ENCODE peak calls at places on chromosomes 7 and 10, in four cellular contexts. R is IMR-90, F is H9, I is H1. V is an unnamed sample.

GRCh38 chr7:12320241-12320640 is 83.4 kb downstream of the VWDE start:
- DNase-seq in R (no peak), F (no peak), I (no peak), V (no peak)

GRCh38 chr10:62062752-62063512 is 161.4 kb downstream of the ARID5B start:
- DNase-seq in F (no peak), I (no peak), R (no peak), V (no peak)

GRCh38 chr7:55432937-55433784 is 68.0 kb downstream of the LANCL2 start:
- DNase-seq in F (no peak), R (peak; percentile 59), I (no peak), V (peak; percentile 81)

GRCh38 chr7:124907490-124907889 is 22.1 kb downstream of the POT1 start:
- DNase-seq in R (peak; percentile 37), F (no peak), I (no peak), V (no peak)

GRCh38 chr10:122557516-122557915 is 3.0 kb upstream of the DMBT1 start:
- DNase-seq in I (no peak), R (no peak), F (peak; percentile 57), V (peak; percentile 36)

GRCh38 chr7:108211382-108212201 is 81.4 kb upstream of the LAMB4 start:
- DNase-seq in R (peak; percentile 59), I (no peak), F (peak; percentile 49), V (peak; percentile 82)

GRCh38 chr7:134727711-134728110 is 51.7 kb upstream of the CALD1 start:
- DNase-seq in I (no peak), F (no peak), R (peak; percentile 53), V (no peak)

GRCh38 chr10:94111367-94111766 is 117.6 kb downstream of the PLCE1 start:
- DNase-seq in R (no peak), I (no peak), F (no peak), V (no peak)

GRCh38 chr7:138257459-138258193 is 181.4 kb downstream of the AKR1D1 start:
- DNase-seq in F (no peak), R (no peak), I (no peak), V (peak; percentile 82)

GRCh38 chr7:120554960-120555571 is 282.1 kb downstream of the KCND2 start:
- DNase-seq in I (no peak), R (peak; percentile 47), F (peak; percentile 39), V (peak; percentile 71)

GRCh38 chr10:86749835-86750234 is 6.6 kb upstream of the BMPR1A start:
- DNase-seq in I (no peak), F (no peak), R (no peak), V (no peak)

GRCh38 chr10:72081210-72081609 is 7.1 kb downstream of the SPOCK2 start:
- DNase-seq in I (no peak), R (no peak), F (peak; percentile 23), V (no peak)

GRCh38 chr10:6916601-6917000 is 336.5 kb upstream of the PRKCQ start:
- DNase-seq in R (no peak), I (no peak), F (no peak), V (no peak)

GRCh38 chr7:22779697-22780096 is 43.0 kb downstream of the TOMM7 start:
- DNase-seq in R (peak; percentile 22), F (no peak), I (no peak), V (no peak)

GRCh38 chr7:106183952-106184351 is 71.8 kb upstream of the SYPL1 start:
- DNase-seq in R (no peak), I (no peak), F (no peak), V (no peak)

GRCh38 chr7:100065452-100066186 is 15.9 kb downstream of the ZNF3 start:
- DNase-seq in F (no peak), R (peak; percentile 70), I (no peak), V (no peak)

GRCh38 chr10:110495731-110496552 is 1.8 kb upstream of the DUSP5 start:
- DNase-seq in I (no peak), R (peak; percentile 93), F (peak; percentile 47), V (peak; percentile 85)

GRCh38 chr10:113616244-113617074 is 47.4 kb downstream of the NRAP start:
- DNase-seq in F (no peak), I (no peak), R (no peak), V (peak; percentile 57)

GRCh38 chr7:155203882-155204691 is 93.6 kb upstream of the INSIG1 start:
- DNase-seq in R (no peak), I (no peak), F (no peak), V (no peak)
- H2BK15ac ChIP-seq in R (no peak overlapping the region), I (peak overlapping the region; percentile 92), F (no peak overlapping the region), V (no peak overlapping the region)

GRCh38 chr10:102311025-102311420 is 65.7 kb downstream of the GBF1 start:
- DNase-seq in F (no peak), R (peak; percentile 51), I (no peak), V (no peak)

GRCh38 chr10:102312683-102313082 is 67.4 kb downstream of the GBF1 start:
- DNase-seq in R (peak; percentile 59), I (no peak), F (no peak), V (no peak)

GRCh38 chr10:102309916-102310315 is 64.6 kb downstream of the GBF1 start:
- DNase-seq in R (no peak), F (no peak), I (no peak), V (no peak)

GRCh38 chr10:102309236-102309635 is 63.9 kb downstream of the GBF1 start:
- DNase-seq in R (no peak), F (no peak), I (no peak), V (no peak)

DNA sequence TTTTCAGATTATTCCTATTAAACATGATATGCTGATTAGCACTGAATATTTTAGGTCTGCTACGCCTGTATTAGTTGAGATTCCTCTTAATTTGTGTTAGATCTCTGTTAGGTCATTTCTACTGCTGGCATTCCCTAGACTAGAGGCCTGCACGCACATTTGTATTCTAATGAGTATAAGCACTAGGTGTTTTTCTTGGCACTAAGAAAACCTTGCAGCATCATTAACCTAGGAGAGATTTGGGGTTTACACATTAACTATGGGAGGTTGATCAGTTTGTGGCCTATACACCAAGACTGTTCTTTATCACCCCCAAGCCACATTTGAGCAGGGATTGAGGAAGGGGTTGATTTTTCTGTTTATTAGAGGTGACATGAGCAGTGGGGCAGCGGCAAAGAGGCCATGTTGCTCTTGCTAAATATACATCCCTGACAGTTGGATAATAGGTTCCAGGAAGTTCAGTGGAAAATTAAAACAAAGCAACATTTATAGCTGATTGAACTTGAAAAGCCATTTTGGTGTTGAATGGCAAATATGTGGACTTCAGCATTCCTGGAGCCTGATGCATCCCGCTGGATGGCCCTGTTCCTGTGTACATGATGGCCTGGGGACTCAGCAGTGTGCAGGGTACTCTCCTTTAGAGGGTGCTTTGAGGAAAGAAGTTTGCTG is 65.2 kb downstream of the GBF1 start:
- DNase-seq in F (no peak), I (peak; percentile 9), R (peak; percentile 66), V (peak; percentile 60)
- H3K4me2 ChIP-seq in F (no peak overlapping the region), I (no peak overlapping the region), R (peak overlapping the region; percentile 56), V (no peak overlapping the region)

GRCh38 chr10:35460852-35461460 is 124.6 kb downstream of the CCNY start:
- DNase-seq in F (no peak), I (no peak), R (no peak), V (no peak)
- H4K5ac ChIP-seq in F (no peak overlapping the region), I (no peak overlapping the region), R (no peak overlapping the region), V (no peak overlapping the region)

GRCh38 chr7:148700693-148701092 is 2.0 kb downstream of the CUL1 start:
- DNase-seq in F (no peak), I (no peak), R (peak; percentile 50), V (peak; percentile 39)

GRCh38 chr7:148704189-148704588 is 5.5 kb downstream of the CUL1 start:
- DNase-seq in F (no peak), I (no peak), R (no peak), V (no peak)

GRCh38 chr7:148701414-148701813 is 2.7 kb downstream of the CUL1 start:
- DNase-seq in I (no peak), F (no peak), R (peak; percentile 38), V (peak; percentile 55)

GRCh38 chr7:148704966-148705365 is 6.3 kb downstream of the CUL1 start:
- DNase-seq in F (no peak), I (no peak), R (no peak), V (peak; percentile 50)

GRCh38 chr7:148702876-148703670 is 4.4 kb downstream of the CUL1 start:
- DNase-seq in F (no peak), I (no peak), R (no peak), V (no peak)
- H2BK15ac ChIP-seq in F (no peak overlapping the region), I (no peak overlapping the region), R (no peak overlapping the region), V (no peak overlapping the region)

DNA sequence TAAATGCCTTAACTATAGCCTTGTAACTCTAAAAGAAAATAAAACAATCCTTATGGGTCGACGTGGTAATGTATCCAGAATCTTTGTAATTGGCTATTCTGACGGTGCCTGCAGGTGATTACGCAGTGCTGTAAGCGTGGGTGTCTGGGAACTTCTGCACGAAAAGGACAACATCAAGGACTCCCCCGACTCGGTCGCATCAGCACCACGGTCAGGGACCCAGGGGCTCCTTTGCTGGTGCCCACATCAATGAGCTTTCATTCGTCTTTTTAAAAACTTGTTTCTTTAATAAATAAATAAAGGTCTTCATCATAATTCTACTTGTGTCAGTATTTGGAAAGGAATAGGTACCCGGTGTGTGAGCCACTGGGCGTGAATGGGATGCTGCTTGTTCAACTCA is 13.2 kb downstream of the MKI67 start:
- DNase-seq in F (no peak), R (no peak), I (no peak), V (no peak)
- H3K4me2 ChIP-seq in F (no peak overlapping the region), R (no peak overlapping the region), I (no peak overlapping the region), V (no peak overlapping the region)

GRCh38 chr7:2802504-2803341 is 41.4 kb downstream of the GNA12 start:
- DNase-seq in R (peak; percentile 72), F (no peak), I (no peak), V (peak; percentile 37)

GRCh38 chr7:2805213-2806003 is 38.7 kb downstream of the GNA12 start:
- DNase-seq in F (no peak), I (no peak), R (no peak), V (peak; percentile 42)

GRCh38 chr7:2803755-2804154 is 40.4 kb downstream of the GNA12 start:
- DNase-seq in F (no peak), I (no peak), R (no peak), V (no peak)

GRCh38 chr7:2803342-2803692 is 40.8 kb downstream of the GNA12 start:
- DNase-seq in I (no peak), R (no peak), F (no peak), V (no peak)

GRCh38 chr7:2804227-2804763 is 39.8 kb downstream of the GNA12 start:
- DNase-seq in I (no peak), F (no peak), R (no peak), V (peak; percentile 38)
- H4K5ac ChIP-seq in I (no peak overlapping the region), F (no peak overlapping the region), R (peak overlapping the region; percentile 73), V (no peak overlapping the region)

DNA sequence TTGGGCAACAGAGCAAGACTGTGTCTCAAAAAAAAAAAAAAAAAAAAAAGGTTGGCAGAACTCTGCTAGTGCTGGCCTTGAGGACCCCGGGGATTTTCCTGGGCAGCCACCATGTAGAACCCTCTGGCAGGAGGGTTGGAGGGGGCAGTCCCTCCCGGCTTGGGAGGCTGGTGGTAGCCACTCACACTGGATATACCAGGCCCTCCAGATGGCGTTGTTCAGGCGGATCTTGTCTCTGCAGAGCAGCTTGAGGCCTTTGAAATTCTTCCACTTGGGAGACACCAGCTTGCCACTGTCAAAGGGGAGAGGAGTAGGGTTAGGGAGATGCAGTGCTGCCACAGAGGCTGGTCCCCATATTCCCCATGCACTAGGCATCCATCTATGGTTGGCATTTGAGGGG is 8.4 kb downstream of the MLXIPL start:
- DNase-seq in I (no peak), F (peak; percentile 57), R (peak; percentile 20), V (peak; percentile 54)
- H2BK15ac ChIP-seq in I (no peak overlapping the region), F (no peak overlapping the region), R (no peak overlapping the region), V (no peak overlapping the region)

V was measured in mesendoderm.